ENCODE peak calls at places on chromosomes 6 and 20, in seven cellular contexts. E is H7, F is retinal pigment epithelial cell, T is SK-N-SH, P is body of pancreas, H is IMR-90, J is AG09309. A is an unnamed sample.

GRCh38 chr6:17730078-17730704 is 23.5 kb upstream of the NUP153 start:
- DNase-seq in T (no peak), F (no peak), E (no peak), H (no peak), P (no peak), J (no peak), A (peak)

GRCh38 chr20:35273449-35274171 is 4.3 kb downstream of the MMP24OS start:
- DNase-seq in T (no peak), E (peak), H (no peak), P (peak), F (no peak), J (no peak), A (peak)

GRCh38 chr6:101912266-101912665 is 518.8 kb downstream of the GRIK2 start:
- DNase-seq in T (no peak), P (no peak), H (no peak), F (no peak), J (no peak), E (no peak), A (no peak)

GRCh38 chr20:47024461-47024937 is 129.9 kb downstream of the EYA2 start:
- DNase-seq in F (no peak), J (peak), H (peak), P (no peak), T (no peak), E (no peak), A (no peak)

GRCh38 chr6:1029196-1029595 is 282.7 kb upstream of the FOXQ1 start:
- DNase-seq in E (no peak), P (no peak), J (peak), T (no peak), H (no peak), F (no peak), A (no peak)

GRCh38 chr20:4666001-4666470 is 55.7 kb upstream of the PRND start:
- DNase-seq in T (no peak), P (peak), E (no peak), J (no peak), H (peak), F (no peak), A (peak)

GRCh38 chr6:34238507-34239239 is 2.0 kb downstream of the HMGA1 start:
- DNase-seq in J (no peak), E (peak), F (no peak), P (no peak), H (no peak), T (peak), A (no peak)

GRCh38 chr6:140768133-140768532 is 1364.6 kb upstream of the GJE1 start:
- DNase-seq in F (no peak), E (no peak), H (no peak), T (no peak), J (no peak), P (no peak), A (no peak)

GRCh38 chr20:39040116-39040515 is 78.0 kb downstream of the DHX35 start:
- DNase-seq in P (no peak), J (no peak), E (no peak), T (no peak), H (no peak), F (no peak), A (no peak)

GRCh38 chr20:22816016-22816415 is 219.1 kb upstream of the SSTR4 start:
- DNase-seq in T (no peak), P (no peak), J (no peak), F (no peak), E (no peak), H (no peak), A (no peak)

GRCh38 chr6:15936503-15936902 is 192.4 kb upstream of the MYLIP start:
- DNase-seq in H (no peak), F (no peak), J (no peak), P (no peak), E (no peak), T (no peak), A (no peak)

GRCh38 chr6:30885999-30886896 is 1.9 kb downstream of the DDR1 start:
- DNase-seq in F (no peak), P (peak), H (peak), J (no peak), E (peak), T (peak), A (peak)

GRCh38 chr20:51700809-51701285 is 67.3 kb downstream of the ATP9A start:
- DNase-seq in T (peak), H (peak), F (no peak), P (peak), J (no peak), E (peak), A (peak)

GRCh38 chr6:113488812-113489685 is 368.1 kb upstream of the MARCKS start:
- DNase-seq in P (no peak), F (no peak), J (no peak), T (no peak), E (peak), H (no peak), A (no peak)

GRCh38 chr6:30884521-30885480 is 482 bp downstream of the DDR1 start:
- DNase-seq in P (peak), E (peak), J (no peak), H (peak), T (peak), F (no peak), A (peak)

GRCh38 chr6:157225575-157225995 is 97.7 kb downstream of the TMEM242 start:
- DNase-seq in P (no peak), J (no peak), T (no peak), E (no peak), H (no peak), F (no peak), A (no peak)

GRCh38 chr6:156634971-156635371 is 142.2 kb upstream of the ARID1B start:
- DNase-seq in J (no peak), E (no peak), F (no peak), H (no peak), T (no peak), P (no peak), A (no peak)

GRCh38 chr6:151240861-151241642 is 1.3 kb downstream of the AKAP12 start:
- DNase-seq in F (peak), P (peak), J (no peak), E (peak), H (peak), T (peak), A (peak)

GRCh38 chr6:84762941-84763396 is 1.4 kb downstream of the TBX18 start:
- DNase-seq in F (no peak), T (peak), H (no peak), P (no peak), E (peak), J (no peak), A (no peak)

GRCh38 chr20:58073945-58074920 is 154.2 kb downstream of the ANKRD60 start:
- DNase-seq in H (no peak), J (peak), E (no peak), T (no peak), P (peak), F (no peak), A (no peak)

GRCh38 chr20:32451340-32451681 is 93.2 kb downstream of the ASXL1 start:
- DNase-seq in E (peak), H (no peak), T (no peak), J (no peak), P (no peak), F (no peak), A (no peak)

GRCh38 chr20:30168025-30168799 is 1089.3 kb upstream of the DEFB115 start:
- DNase-seq in P (peak), T (peak), H (no peak), F (no peak), J (no peak), E (peak), A (no peak)

GRCh38 chr6:7176208-7176607 is 68.4 kb downstream of the RREB1 start:
- DNase-seq in E (no peak), P (no peak), J (no peak), H (no peak), F (no peak), T (peak), A (no peak)

GRCh38 chr6:44661221-44661609 is 273.7 kb downstream of the CDC5L start:
- DNase-seq in H (no peak), T (no peak), E (no peak), J (peak), P (no peak), F (peak), A (peak)

GRCh38 chr6:135030532-135031178 is 24.0 kb downstream of the HBS1L start:
- DNase-seq in E (no peak), H (peak), F (no peak), P (no peak), T (no peak), J (no peak), A (peak)

GRCh38 chr6:166497087-166497899 is 89.2 kb downstream of the RAMACL start:
- DNase-seq in T (no peak), F (no peak), J (no peak), P (no peak), E (no peak), H (peak), A (no peak)

GRCh38 chr6:36402481-36402880 is 15.0 kb upstream of the ETV7 start:
- DNase-seq in P (no peak), E (no peak), T (no peak), J (no peak), H (peak), F (no peak), A (no peak)

GRCh38 chr6:5570641-5571040 is 309.3 kb downstream of the FARS2 start:
- DNase-seq in T (no peak), P (no peak), E (no peak), H (no peak), F (no peak), J (no peak), A (no peak)

GRCh38 chr6:112909781-112910180 is 562.7 kb downstream of the RFPL4B start:
- DNase-seq in E (no peak), J (no peak), H (peak), P (no peak), F (no peak), T (no peak), A (peak)

GRCh38 chr6:168338777-168339176 is 19.2 kb upstream of the DACT2 start:
- DNase-seq in T (no peak), H (no peak), P (no peak), J (no peak), F (no peak), E (no peak), A (no peak)

GRCh38 chr6:84568971-84569370 is 195.4 kb downstream of the TBX18 start:
- DNase-seq in E (no peak), T (no peak), H (peak), J (peak), F (no peak), P (no peak), A (peak)

GRCh38 chr6:57267586-57268293 is 45.6 kb upstream of the RAB23 start:
- DNase-seq in H (peak), P (peak), F (peak), T (peak), J (peak), E (peak), A (peak)

GRCh38 chr6:13830803-13831202 is 16.4 kb upstream of the MCUR1 start:
- DNase-seq in E (no peak), J (no peak), P (no peak), F (no peak), T (no peak), H (no peak), A (no peak)

DNA sequence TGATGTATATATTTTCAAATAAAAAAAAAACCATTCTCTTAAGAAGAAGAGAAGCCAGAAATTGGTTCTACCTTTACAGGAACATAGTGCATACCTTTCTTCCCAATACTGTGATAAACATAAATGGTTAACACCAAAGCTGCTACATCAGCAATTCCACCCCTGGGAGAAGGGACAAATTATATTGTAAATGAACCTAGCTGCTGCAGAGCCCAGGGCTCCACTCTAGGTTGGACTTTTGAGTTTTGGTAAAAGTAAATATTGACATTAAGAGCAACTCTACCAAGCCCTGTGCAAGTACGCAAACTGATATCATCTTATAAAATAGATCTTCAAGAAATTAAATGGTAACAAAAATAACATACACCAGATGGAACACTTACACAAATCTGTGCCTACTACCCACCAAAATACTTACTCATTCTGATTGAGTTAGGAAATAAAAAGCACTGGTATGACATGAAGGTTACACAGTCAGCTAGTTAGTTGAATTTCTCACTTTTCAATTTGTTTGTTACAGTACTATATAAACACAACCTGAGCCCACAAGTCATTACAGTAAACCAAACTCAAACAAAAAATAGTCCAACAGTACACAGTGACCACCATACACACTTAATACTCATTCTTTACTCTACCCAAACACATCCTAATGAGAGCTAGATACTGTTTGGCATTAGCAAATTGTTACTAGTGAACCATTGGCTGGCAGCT is 223.3 kb upstream of the HEY2 start:
- DNase-seq in H (no peak), J (no peak), P (no peak), T (no peak), F (no peak), E (no peak), A (no peak)
- H3K4me3 ChIP-seq in H (no peak), J (no peak), P (no peak), T (no peak), F (no peak), E (no peak), A (no peak)

GRCh38 chr6:137203256-137203655 is 15.9 kb downstream of the IFNGR1 start:
- DNase-seq in H (no peak), J (no peak), F (no peak), P (no peak), E (no peak), T (no peak), A (no peak)
- H3K4me3 ChIP-seq in H (no peak), J (no peak), F (no peak), P (no peak), E (no peak), T (no peak), A (no peak)

GRCh38 chr20:1827974-1828785 is 67.0 kb upstream of the SIRPA start:
- DNase-seq in H (no peak), F (no peak), P (peak), J (no peak), E (peak), T (no peak), A (peak)
- H3K4me3 ChIP-seq in H (no peak), F (no peak), P (no peak), J (no peak), E (no peak), T (no peak), A (no peak)

DNA sequence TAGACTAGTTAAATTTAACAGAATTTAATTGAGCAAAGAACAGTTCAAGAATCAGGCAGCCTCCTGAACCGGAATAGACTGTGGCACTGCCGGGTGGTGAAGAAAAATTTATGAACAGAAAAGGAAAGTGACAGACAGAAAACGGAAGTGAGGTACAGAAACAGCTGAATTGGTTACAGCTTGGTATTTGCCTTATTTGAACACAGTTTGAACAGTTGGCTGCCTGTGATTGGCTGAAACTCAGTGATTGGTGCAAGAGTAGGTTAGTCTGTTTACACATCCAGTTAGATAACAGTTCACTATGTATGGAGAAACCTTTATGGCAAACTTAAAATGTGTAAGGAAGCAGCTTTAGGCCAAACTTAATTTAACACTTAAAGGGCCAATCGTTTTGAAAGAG is 116.0 kb upstream of the CITED2 start:
- DNase-seq in P (peak), H (peak), J (no peak), F (no peak), E (no peak), T (no peak), A (no peak)
- H3K4me3 ChIP-seq in P (no peak), H (no peak), J (no peak), F (no peak), E (no peak), T (no peak), A (no peak)

GRCh38 chr20:13226367-13226766 is 5.3 kb downstream of the ISM1 start:
- DNase-seq in J (no peak), T (no peak), E (no peak), H (no peak), P (no peak), F (no peak), A (no peak)
- H3K4me3 ChIP-seq in J (no peak), T (no peak), E (no peak), H (no peak), P (no peak), F (no peak), A (no peak)

GRCh38 chr20:10539818-10540553 is 104.9 kb downstream of the SLX4IP start:
- DNase-seq in T (no peak), J (no peak), F (no peak), E (no peak), H (no peak), P (no peak), A (no peak)

GRCh38 chr20:10541668-10542411 is 106.7 kb downstream of the SLX4IP start:
- DNase-seq in P (no peak), H (no peak), T (no peak), E (no peak), F (no peak), J (no peak), A (no peak)

GRCh38 chr20:10538768-10539167 is 103.7 kb downstream of the SLX4IP start:
- DNase-seq in H (no peak), P (no peak), E (no peak), T (no peak), J (no peak), F (no peak), A (no peak)

GRCh38 chr20:10537850-10538480 is 102.9 kb downstream of the SLX4IP start:
- DNase-seq in E (no peak), F (no peak), H (peak), J (no peak), T (no peak), P (no peak), A (peak)

DNA sequence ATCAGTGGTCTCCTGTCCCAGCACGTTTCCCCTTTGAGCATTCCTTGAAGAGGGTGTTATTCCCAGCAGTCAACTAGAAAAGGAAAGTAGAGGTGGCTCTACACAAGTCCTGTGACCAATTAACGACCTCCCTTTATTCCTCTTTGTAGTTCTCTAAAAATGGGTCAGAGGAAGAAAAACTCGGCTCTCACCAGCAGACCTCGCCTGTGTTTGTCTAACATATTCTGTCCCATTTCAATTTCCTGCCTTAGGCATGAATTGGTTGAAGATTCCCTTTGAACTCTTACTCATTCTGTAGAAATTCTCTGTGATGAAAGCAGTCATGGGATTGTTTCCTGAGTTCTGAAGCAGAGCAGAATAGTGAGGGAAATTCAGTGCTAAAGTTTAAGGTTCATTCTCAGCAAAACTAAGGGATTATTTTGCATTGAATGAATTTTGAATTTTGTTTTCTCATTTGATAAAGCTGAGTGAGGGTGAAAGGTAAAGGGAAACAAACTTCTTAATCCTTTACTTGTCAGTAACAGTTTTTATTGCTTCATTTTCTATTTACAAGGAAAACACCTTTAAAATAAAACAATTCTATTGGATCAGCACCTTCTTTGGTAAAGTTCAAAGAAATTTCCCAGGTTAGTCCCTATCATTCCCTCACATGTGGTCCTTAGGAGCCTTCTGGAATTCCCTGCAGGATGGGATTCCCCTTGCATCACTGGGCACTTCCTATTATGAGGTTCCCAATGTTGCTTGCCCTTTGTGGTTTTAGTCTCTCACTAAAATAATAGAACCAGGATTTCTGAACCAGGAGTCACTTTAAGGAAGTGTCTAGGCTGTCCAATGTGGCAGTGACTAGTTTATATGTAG is 105.8 kb downstream of the SLX4IP start:
- DNase-seq in E (no peak), J (peak), P (no peak), F (peak), H (peak), T (no peak), A (peak)
- H3K4me3 ChIP-seq in E (no peak), J (no peak), P (no peak), F (no peak), H (no peak), T (no peak), A (no peak)

DNA sequence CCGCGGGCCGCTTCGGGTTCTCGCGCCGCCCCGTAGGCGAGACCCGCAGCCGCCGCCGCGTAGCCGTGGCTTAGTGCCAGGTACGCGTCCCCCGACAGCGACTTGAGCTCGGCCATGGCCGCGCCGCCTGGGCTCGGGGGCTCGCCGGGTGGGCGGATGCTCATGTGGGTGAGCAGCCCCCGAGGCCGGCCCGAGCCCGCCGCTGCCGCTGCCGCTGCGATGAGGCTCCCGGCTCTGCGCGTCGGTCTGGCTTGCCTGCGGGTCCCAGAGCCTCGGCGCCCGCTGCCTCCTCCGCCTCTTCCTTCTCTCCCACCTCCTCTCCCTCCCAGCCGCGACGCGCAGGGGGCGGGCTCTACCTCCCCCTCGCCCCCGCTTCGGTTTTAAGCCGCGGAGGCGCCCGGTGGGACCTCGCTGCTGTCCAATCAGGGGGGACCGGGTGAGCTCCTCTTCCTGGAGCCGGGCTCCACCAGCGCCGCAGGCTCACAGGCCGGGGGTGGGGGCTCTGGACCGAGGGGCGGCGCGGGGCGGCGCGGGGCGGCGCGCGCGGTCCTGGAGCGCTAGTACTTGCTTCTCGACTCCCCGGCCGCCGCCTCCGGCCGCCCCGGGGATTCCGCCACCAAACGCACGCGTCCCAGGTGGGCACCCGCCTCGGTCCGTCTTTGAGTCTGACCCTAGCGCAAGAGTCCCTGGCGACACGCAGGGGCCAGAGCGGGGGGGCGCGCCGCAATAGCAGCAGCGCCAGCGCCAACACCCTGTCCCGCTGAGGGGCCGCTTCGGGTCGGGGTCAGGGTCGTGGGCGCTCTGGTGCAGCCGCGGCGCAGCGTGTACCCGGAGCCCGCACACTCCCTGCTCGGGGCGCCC is at the start of gene BHLHE23:
- DNase-seq in E (peak), T (no peak), H (no peak), P (no peak), F (no peak), J (no peak), A (no peak)
- H3K4me3 ChIP-seq in E (peak), T (no peak), H (no peak), P (no peak), F (no peak), J (no peak), A (no peak)

A was measured in epithelial cell of esophagus.